ENCODE peak calls at places on chromosomes 13 and 19, in five cellular contexts. One of them, this sample, is unnamed.

GRCh38 chr13:96858133-96858826 is 136.0 kb downstream of the OXGR1 start:
- DNase-seq in neural progenitor cell: no peak
- DNase-seq in glutamatergic neuron: no peak
- DNase-seq in thyroid gland: no peak
- DNase-seq in GM20000: no peak
- DNase-seq in this sample: no peak

GRCh38 chr19:6125571-6125989 is 9.9 kb upstream of the ACSBG2 start:
- DNase-seq in neural progenitor cell: peak; percentile 73
- DNase-seq in glutamatergic neuron: peak; percentile 40
- DNase-seq in thyroid gland: peak; percentile 59
- DNase-seq in GM20000: peak; percentile 74
- DNase-seq in this sample: peak; percentile 90

GRCh38 chr19:13835791-13836723 is 40.8 kb downstream of the ZSWIM4 start:
- DNase-seq in neural progenitor cell: no peak
- DNase-seq in glutamatergic neuron: no peak
- DNase-seq in thyroid gland: peak; percentile 60
- DNase-seq in GM20000: no peak
- DNase-seq in this sample: peak; percentile 59

GRCh38 chr13:60080871-60081270 is 82.9 kb downstream of the DIAPH3 start:
- DNase-seq in neural progenitor cell: no peak
- DNase-seq in glutamatergic neuron: no peak
- DNase-seq in thyroid gland: no peak
- DNase-seq in GM20000: no peak
- DNase-seq in this sample: no peak

GRCh38 chr13:50626031-50626643 is 217.4 kb downstream of the DLEU7 start:
- DNase-seq in neural progenitor cell: no peak
- DNase-seq in glutamatergic neuron: no peak
- DNase-seq in thyroid gland: no peak
- DNase-seq in GM20000: no peak
- DNase-seq in this sample: peak; percentile 80

GRCh38 chr13:34044041-34044440 is 226.1 kb downstream of the RFC3 start:
- DNase-seq in neural progenitor cell: no peak
- DNase-seq in glutamatergic neuron: no peak
- DNase-seq in thyroid gland: no peak
- DNase-seq in GM20000: no peak
- DNase-seq in this sample: peak; percentile 59

GRCh38 chr19:33736787-33737186 is 59.9 kb upstream of the KCTD15 start:
- DNase-seq in neural progenitor cell: no peak
- DNase-seq in glutamatergic neuron: no peak
- DNase-seq in thyroid gland: no peak
- DNase-seq in GM20000: no peak
- DNase-seq in this sample: no peak

GRCh38 chr19:3932931-3933810 is at the start of gene NMRK2:
- DNase-seq in neural progenitor cell: peak; percentile 57
- DNase-seq in glutamatergic neuron: peak; percentile 51
- DNase-seq in thyroid gland: no peak
- DNase-seq in GM20000: peak; percentile 45
- DNase-seq in this sample: no peak

GRCh38 chr13:97058896-97059295 is 64.6 kb upstream of the OXGR1 start:
- DNase-seq in neural progenitor cell: no peak
- DNase-seq in glutamatergic neuron: no peak
- DNase-seq in thyroid gland: no peak
- DNase-seq in GM20000: no peak
- DNase-seq in this sample: no peak

GRCh38 chr19:2374808-2375207 is 14.7 kb downstream of the TMPRSS9 start:
- DNase-seq in neural progenitor cell: no peak
- DNase-seq in glutamatergic neuron: no peak
- DNase-seq in thyroid gland: no peak
- DNase-seq in GM20000: no peak
- DNase-seq in this sample: no peak

GRCh38 chr13:101624210-101624922 is 171.9 kb downstream of the ITGBL1 start:
- DNase-seq in neural progenitor cell: peak; percentile 6
- DNase-seq in glutamatergic neuron: no peak
- DNase-seq in thyroid gland: no peak
- DNase-seq in GM20000: no peak
- DNase-seq in this sample: no peak

GRCh38 chr13:31719214-31719613 is 20.1 kb upstream of the RXFP2 start:
- DNase-seq in neural progenitor cell: no peak
- DNase-seq in glutamatergic neuron: no peak
- DNase-seq in thyroid gland: no peak
- DNase-seq in GM20000: no peak
- DNase-seq in this sample: no peak

GRCh38 chr13:20441066-20441465 is 84.6 kb downstream of the CRYL1 start:
- DNase-seq in neural progenitor cell: no peak
- DNase-seq in glutamatergic neuron: no peak
- DNase-seq in thyroid gland: no peak
- DNase-seq in GM20000: no peak
- DNase-seq in this sample: no peak

GRCh38 chr19:2255982-2256685 is at the start of gene JSRP1:
- DNase-seq in neural progenitor cell: no peak
- DNase-seq in glutamatergic neuron: peak; percentile 18
- DNase-seq in thyroid gland: no peak
- DNase-seq in GM20000: peak; percentile 75
- DNase-seq in this sample: no peak

GRCh38 chr19:31676271-31677004 is 327.2 kb upstream of the TSHZ3 start:
- DNase-seq in neural progenitor cell: peak; percentile 46
- DNase-seq in glutamatergic neuron: no peak
- DNase-seq in thyroid gland: peak; percentile 21
- DNase-seq in GM20000: no peak
- DNase-seq in this sample: no peak

GRCh38 chr13:28199089-28199488 is 60.7 kb downstream of the PAN3 start:
- DNase-seq in neural progenitor cell: no peak
- DNase-seq in glutamatergic neuron: no peak
- DNase-seq in thyroid gland: no peak
- DNase-seq in GM20000: no peak
- DNase-seq in this sample: no peak

GRCh38 chr13:70385852-70386251 is 277.6 kb upstream of the KLHL1 start:
- DNase-seq in neural progenitor cell: no peak
- DNase-seq in glutamatergic neuron: no peak
- DNase-seq in thyroid gland: no peak
- DNase-seq in GM20000: no peak
- DNase-seq in this sample: no peak

GRCh38 chr13:43583331-43583730 is 203.4 kb downstream of the ENOX1 start:
- DNase-seq in neural progenitor cell: no peak
- DNase-seq in glutamatergic neuron: no peak
- DNase-seq in thyroid gland: no peak
- DNase-seq in GM20000: no peak
- DNase-seq in this sample: no peak

GRCh38 chr13:51816604-51817254 is 12.8 kb upstream of the DHRS12 start:
- DNase-seq in neural progenitor cell: no peak
- DNase-seq in glutamatergic neuron: no peak
- DNase-seq in thyroid gland: no peak
- DNase-seq in GM20000: no peak
- DNase-seq in this sample: peak; percentile 87

GRCh38 chr19:29576761-29577661 is 29.1 kb upstream of the POP4 start:
- DNase-seq in neural progenitor cell: no peak
- DNase-seq in glutamatergic neuron: no peak
- DNase-seq in thyroid gland: no peak
- DNase-seq in GM20000: peak; percentile 57
- DNase-seq in this sample: peak; percentile 13

GRCh38 chr19:38559428-38560401 is 58.0 kb downstream of the MAP4K1 start:
- DNase-seq in neural progenitor cell: no peak
- DNase-seq in glutamatergic neuron: no peak
- DNase-seq in thyroid gland: peak; percentile 22
- DNase-seq in GM20000: peak; percentile 77
- DNase-seq in this sample: peak; percentile 87

GRCh38 chr19:2132731-2133490 is 18.5 kb downstream of the AP3D1 start:
- DNase-seq in neural progenitor cell: no peak
- DNase-seq in glutamatergic neuron: no peak
- DNase-seq in thyroid gland: no peak
- DNase-seq in GM20000: no peak
- DNase-seq in this sample: no peak

GRCh38 chr19:2266183-2266993 is 10.2 kb upstream of the JSRP1 start:
- DNase-seq in neural progenitor cell: no peak
- DNase-seq in glutamatergic neuron: no peak
- DNase-seq in thyroid gland: peak; percentile 74
- DNase-seq in GM20000: peak; percentile 74
- DNase-seq in this sample: peak; percentile 87

GRCh38 chr19:17946965-17947784 is 14.4 kb downstream of the CCDC124 start:
- DNase-seq in neural progenitor cell: no peak
- DNase-seq in glutamatergic neuron: no peak
- DNase-seq in thyroid gland: no peak
- DNase-seq in GM20000: peak; percentile 83
- DNase-seq in this sample: no peak

GRCh38 chr13:108086678-108087077 is 128.7 kb downstream of the LIG4 start:
- DNase-seq in neural progenitor cell: peak; percentile 18
- DNase-seq in glutamatergic neuron: no peak
- DNase-seq in thyroid gland: no peak
- DNase-seq in GM20000: no peak
- DNase-seq in this sample: peak; percentile 38

DNA sequence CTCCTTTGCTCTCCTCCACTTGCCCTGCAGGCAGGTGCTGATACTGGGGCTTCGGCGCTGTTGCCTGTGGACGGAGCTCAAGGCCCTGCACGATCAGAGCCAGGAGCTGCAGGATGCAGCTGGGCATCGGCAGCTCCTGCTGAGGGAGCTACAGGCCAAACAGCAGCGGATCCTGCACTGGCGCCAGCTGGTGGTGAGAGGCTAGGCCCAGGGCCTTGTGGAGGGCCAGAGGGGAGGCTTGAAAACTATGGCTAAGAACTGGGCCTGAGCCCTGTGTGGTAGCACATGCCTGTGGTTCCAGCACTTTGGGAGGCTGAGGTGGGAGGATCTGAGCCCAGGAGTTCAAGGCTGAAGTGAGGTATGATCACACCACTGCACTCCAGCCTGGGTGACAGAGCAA is 6.3 kb downstream of the HAUS5 start:
- DNase-seq in neural progenitor cell: no peak
- DNase-seq in glutamatergic neuron: no peak
- DNase-seq in thyroid gland: no peak
- DNase-seq in GM20000: no peak
- DNase-seq in this sample: no peak
- TF ChIP-seq CTCF in neural progenitor cell: peak; percentile 11
- TF ChIP-seq CTCF in glutamatergic neuron: no peak
- TF ChIP-seq CTCF in thyroid gland: no peak
- TF ChIP-seq CTCF in GM20000: no peak
- TF ChIP-seq CTCF in this sample: no peak

GRCh38 chr19:19584356-19584755 is 34.1 kb downstream of the PBX4 start:
- DNase-seq in neural progenitor cell: no peak
- DNase-seq in glutamatergic neuron: no peak
- DNase-seq in thyroid gland: no peak
- DNase-seq in GM20000: no peak
- DNase-seq in this sample: no peak

GRCh38 chr19:19579533-19580361 is 38.7 kb downstream of the PBX4 start:
- DNase-seq in neural progenitor cell: peak; percentile 35
- DNase-seq in glutamatergic neuron: peak; percentile 30
- DNase-seq in thyroid gland: no peak
- DNase-seq in GM20000: no peak
- DNase-seq in this sample: no peak

GRCh38 chr19:19580417-19580816 is 38.1 kb downstream of the PBX4 start:
- DNase-seq in neural progenitor cell: no peak
- DNase-seq in glutamatergic neuron: no peak
- DNase-seq in thyroid gland: no peak
- DNase-seq in GM20000: no peak
- DNase-seq in this sample: no peak

GRCh38 chr19:19581391-19581790 is 37.1 kb downstream of the PBX4 start:
- DNase-seq in neural progenitor cell: no peak
- DNase-seq in glutamatergic neuron: no peak
- DNase-seq in thyroid gland: no peak
- DNase-seq in GM20000: no peak
- DNase-seq in this sample: no peak

GRCh38 chr19:19582471-19582870 is 36.0 kb downstream of the PBX4 start:
- DNase-seq in neural progenitor cell: no peak
- DNase-seq in glutamatergic neuron: no peak
- DNase-seq in thyroid gland: no peak
- DNase-seq in GM20000: no peak
- DNase-seq in this sample: no peak
- TF ChIP-seq CTCF in neural progenitor cell: no peak
- TF ChIP-seq CTCF in glutamatergic neuron: no peak
- TF ChIP-seq CTCF in thyroid gland: no peak
- TF ChIP-seq CTCF in GM20000: no peak
- TF ChIP-seq CTCF in this sample: no peak

GRCh38 chr13:57629821-57630235 is 1.7 kb upstream of the PCDH17 start:
- DNase-seq in neural progenitor cell: peak; percentile 98
- DNase-seq in glutamatergic neuron: peak; percentile 97
- DNase-seq in thyroid gland: peak; percentile 59
- DNase-seq in GM20000: peak; percentile 31
- DNase-seq in this sample: no peak

GRCh38 chr13:57624565-57625435 is 6.7 kb upstream of the PCDH17 start:
- DNase-seq in neural progenitor cell: peak; percentile 86
- DNase-seq in glutamatergic neuron: peak; percentile 43
- DNase-seq in thyroid gland: peak; percentile 16
- DNase-seq in GM20000: peak; percentile 34
- DNase-seq in this sample: peak; percentile 82

GRCh38 chr13:57630661-57631606 is 610 bp upstream of the PCDH17 start:
- DNase-seq in neural progenitor cell: peak; percentile 37
- DNase-seq in glutamatergic neuron: peak; percentile 37
- DNase-seq in thyroid gland: peak; percentile 3
- DNase-seq in GM20000: peak; percentile 21
- DNase-seq in this sample: no peak

GRCh38 chr13:57629391-57629804 is 2.1 kb upstream of the PCDH17 start:
- DNase-seq in neural progenitor cell: no peak
- DNase-seq in glutamatergic neuron: no peak
- DNase-seq in thyroid gland: peak; percentile 7
- DNase-seq in GM20000: no peak
- DNase-seq in this sample: no peak

DNA sequence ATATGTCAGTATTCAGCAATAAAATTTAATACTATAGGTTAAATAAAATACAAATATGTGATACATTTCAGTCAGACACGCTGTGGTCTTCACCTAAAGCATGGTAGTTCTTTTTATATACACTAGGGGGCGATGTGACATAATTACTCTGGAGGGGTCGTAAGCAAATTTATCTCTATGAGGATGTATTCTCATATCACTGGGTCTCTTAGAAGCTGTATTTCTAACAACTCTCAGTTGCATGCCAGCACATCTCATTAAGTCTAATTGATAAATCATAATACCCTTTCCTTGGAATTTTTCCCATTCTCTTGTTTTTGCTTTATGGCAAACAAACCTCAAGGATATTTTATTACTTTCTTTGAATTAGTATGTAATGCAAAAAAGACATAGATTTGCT is 3.9 kb upstream of the PCDH17 start:
- DNase-seq in neural progenitor cell: peak; percentile 26
- DNase-seq in glutamatergic neuron: no peak
- DNase-seq in thyroid gland: no peak
- DNase-seq in GM20000: peak; percentile 33
- DNase-seq in this sample: peak; percentile 46
- TF ChIP-seq CTCF in neural progenitor cell: peak; percentile 85
- TF ChIP-seq CTCF in glutamatergic neuron: peak; percentile 97
- TF ChIP-seq CTCF in thyroid gland: peak; percentile 27
- TF ChIP-seq CTCF in GM20000: peak; percentile 25
- TF ChIP-seq CTCF in this sample: peak; percentile 64

GRCh38 chr19:982567-983170 is 1.5 kb upstream of the WDR18 start:
- DNase-seq in neural progenitor cell: peak; percentile 89
- DNase-seq in glutamatergic neuron: peak; percentile 86
- DNase-seq in thyroid gland: peak; percentile 66
- DNase-seq in GM20000: peak; percentile 97
- DNase-seq in this sample: peak; percentile 66
- TF ChIP-seq CTCF in neural progenitor cell: peak; percentile 91
- TF ChIP-seq CTCF in glutamatergic neuron: peak; percentile 94
- TF ChIP-seq CTCF in thyroid gland: peak; percentile 19
- TF ChIP-seq CTCF in GM20000: peak; percentile 91
- TF ChIP-seq CTCF in this sample: peak; percentile 94

GRCh38 chr19:49987159-49987698 is 26.3 kb upstream of the SIGLEC11 start:
- DNase-seq in neural progenitor cell: peak; percentile 99
- DNase-seq in glutamatergic neuron: no peak
- DNase-seq in thyroid gland: peak; percentile 87
- DNase-seq in GM20000: peak; percentile 76
- DNase-seq in this sample: peak; percentile 95
- TF ChIP-seq CTCF in neural progenitor cell: peak; percentile 29
- TF ChIP-seq CTCF in glutamatergic neuron: no peak
- TF ChIP-seq CTCF in thyroid gland: no peak
- TF ChIP-seq CTCF in GM20000: no peak
- TF ChIP-seq CTCF in this sample: no peak

GRCh38 chr19:41928221-41928683 is at the start of gene ERFL:
- DNase-seq in neural progenitor cell: peak; percentile 52
- DNase-seq in glutamatergic neuron: no peak
- DNase-seq in thyroid gland: no peak
- DNase-seq in GM20000: peak; percentile 76
- DNase-seq in this sample: no peak
- TF ChIP-seq CTCF in neural progenitor cell: no peak
- TF ChIP-seq CTCF in glutamatergic neuron: no peak
- TF ChIP-seq CTCF in thyroid gland: no peak
- TF ChIP-seq CTCF in GM20000: no peak
- TF ChIP-seq CTCF in this sample: no peak